ENCODE peak calls at places on chromosomes 12 and 14, in seven cellular contexts. E is HuH-7, O is hepatocyte, J is suprapubic skin, R is ecto neural progenitor cell, I is astrocyte of the spinal cord, M is AG04450. G is an unnamed sample.

GRCh38 chr14:24959791-24960331 is 90.1 kb downstream of the STXBP6 start:
- DNase-seq in E (peak), O (peak), J (no peak), R (no peak), I (no peak), M (no peak), G (no peak)

GRCh38 chr14:89013098-89013504 is 188.7 kb downstream of the TTC8 start:
- DNase-seq in E (peak), O (peak), J (no peak), R (no peak), I (peak), M (no peak), G (no peak)

GRCh38 chr12:32069071-32069470 is 37.6 kb upstream of the BICD1 start:
- DNase-seq in E (no peak), O (no peak), J (no peak), R (no peak), I (peak), M (no peak), G (peak)

GRCh38 chr12:3078086-3078820 is 1.1 kb downstream of the TSPAN9 start:
- DNase-seq in E (no peak), O (no peak), J (peak), R (no peak), I (no peak), M (no peak), G (no peak)

GRCh38 chr12:92629349-92630065 is 73.3 kb upstream of the PLEKHG7 start:
- DNase-seq in E (no peak), O (peak), J (no peak), R (no peak), I (peak), M (no peak), G (no peak)

GRCh38 chr14:80847093-80847492 is 94.4 kb downstream of the CEP128 start:
- DNase-seq in E (no peak), O (no peak), J (no peak), R (no peak), I (no peak), M (no peak), G (no peak)

GRCh38 chr14:64762044-64763034 is 58.1 kb downstream of the PLEKHG3 start:
- DNase-seq in E (peak), O (peak), J (no peak), R (no peak), I (peak), M (peak), G (peak)

GRCh38 chr12:99649551-99649950 is 2.0 kb downstream of the GARIN6 start:
- DNase-seq in E (no peak), O (no peak), J (no peak), R (no peak), I (no peak), M (no peak), G (no peak)

GRCh38 chr14:53055003-53055402 is 98.1 kb downstream of the DDHD1 start:
- DNase-seq in E (peak), O (peak), J (no peak), R (no peak), I (peak), M (peak), G (peak)

GRCh38 chr12:101570022-101570421 is 24.7 kb upstream of the MYBPC1 start:
- DNase-seq in E (peak), O (peak), J (no peak), R (no peak), I (peak), M (peak), G (peak)

GRCh38 chr12:130026608-130027176 is 122.9 kb upstream of the TMEM132D start:
- DNase-seq in E (peak), O (peak), J (no peak), R (no peak), I (no peak), M (no peak), G (peak)

GRCh38 chr14:63470877-63471565 is 72.2 kb downstream of the PPP2R5E start:
- DNase-seq in E (no peak), O (peak), J (no peak), R (no peak), I (peak), M (peak), G (no peak)

GRCh38 chr12:103268831-103269514 is 226.8 kb downstream of the C12orf42 start:
- DNase-seq in E (no peak), O (no peak), J (no peak), R (no peak), I (no peak), M (no peak), G (no peak)

GRCh38 chr12:47828967-47829482 is 9.3 kb upstream of the HDAC7 start:
- DNase-seq in E (no peak), O (peak), J (peak), R (peak), I (peak), M (no peak), G (peak)

GRCh38 chr12:53365245-53365904 is 14.6 kb upstream of the SP1 start:
- DNase-seq in E (no peak), O (no peak), J (no peak), R (no peak), I (no peak), M (no peak), G (no peak)

GRCh38 chr12:62671321-62671720 is 204.7 kb downstream of the MON2 start:
- DNase-seq in E (no peak), O (no peak), J (no peak), R (no peak), I (no peak), M (no peak), G (no peak)

GRCh38 chr12:113242018-113242418 is 20.8 kb downstream of the TPCN1 start:
- DNase-seq in E (no peak), O (no peak), J (peak), R (no peak), I (no peak), M (no peak), G (no peak)

GRCh38 chr12:92431146-92431545 is 271.6 kb upstream of the PLEKHG7 start:
- DNase-seq in E (no peak), O (no peak), J (no peak), R (no peak), I (no peak), M (no peak), G (no peak)

GRCh38 chr14:100605706-100606686 is 18.8 kb upstream of the BEGAIN start:
- DNase-seq in E (no peak), O (no peak), J (peak), R (no peak), I (no peak), M (no peak), G (peak)

GRCh38 chr12:43921666-43922337 is 85.9 kb downstream of the TMEM117 start:
- DNase-seq in E (no peak), O (no peak), J (no peak), R (no peak), I (peak), M (no peak), G (no peak)

GRCh38 chr12:10196210-10196609 is 16.5 kb upstream of the GABARAPL1 start:
- DNase-seq in E (no peak), O (no peak), J (no peak), R (no peak), I (no peak), M (no peak), G (no peak)

G was measured in SK-N-SH.